ENCODE peak calls at places on chromosomes 5 and 9, in four cellular contexts. F is activated B cell treated with CpG ODN at 0.5 μM for 24 hours, I is spleen, O is HT1080. J is an unnamed sample.

GRCh38 chr5:174446446-174446845 is 277.9 kb upstream of the MSX2 start:
- DNase-seq in F (no peak), I (no peak), O (no peak), J (no peak)

GRCh38 chr5:87403899-87404298 is 8.8 kb downstream of the CCNH start:
- DNase-seq in F (no peak), I (no peak), O (no peak), J (no peak)

GRCh38 chr5:43547532-43547931 is 9.3 kb downstream of the PAIP1 start:
- DNase-seq in F (no peak), I (no peak), O (no peak), J (no peak)

GRCh38 chr5:13816126-13816525 is 128.4 kb downstream of the DNAH5 start:
- DNase-seq in F (no peak), I (no peak), O (no peak), J (no peak)

GRCh38 chr5:132557425-132557805 is 638 bp downstream of the RAD50 start:
- DNase-seq in F (peak; percentile 26), I (peak; percentile 77), O (peak; percentile 6), J (peak; percentile 41)

GRCh38 chr9:26904070-26904469 is 11.5 kb upstream of the CAAP1 start:
- DNase-seq in F (no peak), I (no peak), O (no peak), J (no peak)

GRCh38 chr5:180353226-180353962 is at the start of gene GFPT2:
- DNase-seq in F (peak; percentile 65), I (peak; percentile 89), O (peak; percentile 78), J (peak; percentile 74)

GRCh38 chr5:88948746-88949600 is 66.0 kb upstream of the MEF2C start:
- DNase-seq in F (no peak), I (no peak), O (no peak), J (no peak)

GRCh38 chr9:131013015-131013755 is 4.2 kb downstream of the LAMC3 start:
- DNase-seq in F (no peak), I (no peak), O (no peak), J (no peak)

GRCh38 chr5:83895860-83896259 is 175.2 kb upstream of the HAPLN1 start:
- DNase-seq in F (no peak), I (no peak), O (no peak), J (no peak)

GRCh38 chr5:173786296-173787187 is 101.6 kb upstream of the CPEB4 start:
- DNase-seq in F (no peak), I (no peak), O (no peak), J (no peak)

GRCh38 chr9:77707696-77708095 is 59.6 kb upstream of the GNA14 start:
- DNase-seq in F (no peak), I (no peak), O (peak; percentile 92), J (peak; percentile 88)

GRCh38 chr5:78899922-78900362 is 85.2 kb downstream of the ARSB start:
- DNase-seq in F (no peak), I (no peak), O (peak; percentile 48), J (peak; percentile 59)

GRCh38 chr9:3569529-3569928 is 43.7 kb upstream of the RFX3 start:
- DNase-seq in F (no peak), I (no peak), O (no peak), J (no peak)

GRCh38 chr5:123813937-123814624 is 302.1 kb downstream of the CSNK1G3 start:
- DNase-seq in F (no peak), I (no peak), O (peak; percentile 19), J (peak; percentile 84)

GRCh38 chr5:3310551-3311340 is 284.9 kb upstream of the IRX1 start:
- DNase-seq in F (no peak), I (no peak), O (peak; percentile 99), J (peak; percentile 76)

GRCh38 chr9:89448381-89448780 is 49.5 kb downstream of the SEMA4D start:
- DNase-seq in F (no peak), I (peak; percentile 77), O (no peak), J (no peak)

GRCh38 chr5:119411291-119411934 is 40.9 kb upstream of the HSD17B4 start:
- DNase-seq in F (no peak), I (no peak), O (peak; percentile 35), J (no peak)

GRCh38 chr9:107933042-107933441 is 443.5 kb upstream of the KLF4 start:
- DNase-seq in F (no peak), I (no peak), O (peak; percentile 27), J (no peak)

GRCh38 chr9:131660466-131661405 is 79.1 kb downstream of the RAPGEF1 start:
- DNase-seq in F (no peak), I (no peak), O (no peak), J (no peak)

GRCh38 chr5:42377496-42377895 is 45.7 kb upstream of the GHR start:
- DNase-seq in F (no peak), I (no peak), O (no peak), J (peak; percentile 83)